ENCODE peak calls at places on chromosomes 12 and 14, in five cellular contexts. P is mucosa of descending colon, E is A549, C is pancreas, Y is esophagus squamous epithelium. I is an unnamed sample. For H3K4me1, the result is how much of the 10 kb centered on the place peaks cover.

GRCh38 chr12:89517648-89518047 is 6.9 kb downstream of the GALNT4 start:
- DNase-seq in Y (no peak), P (no peak), E (no peak), C (no peak), I (no peak)

GRCh38 chr12:25051171-25051570 is 102.3 kb upstream of the BCAT1 start:
- DNase-seq in E (no peak), C (no peak), Y (no peak), P (no peak), I (no peak)

GRCh38 chr14:35632276-35633071 is 98.5 kb downstream of the INSM2 start:
- DNase-seq in E (no peak), P (no peak), C (no peak), Y (no peak), I (no peak)

GRCh38 chr12:49750027-49750977 is 8.9 kb downstream of the TMBIM6 start:
- DNase-seq in Y (no peak), C (no peak), P (no peak), E (peak), I (no peak)

GRCh38 chr12:122449317-122449716 is 26.8 kb upstream of the CLIP1 start:
- DNase-seq in E (peak), P (no peak), Y (no peak), C (no peak), I (no peak)

GRCh38 chr14:24195186-24196070 is at the start of gene TM9SF1:
- DNase-seq in Y (no peak), P (peak), E (peak), C (peak), I (peak)

GRCh38 chr14:67941456-67942018 is 122.0 kb downstream of the RAD51B start:
- DNase-seq in P (no peak), E (peak), Y (no peak), C (no peak), I (no peak)

GRCh38 chr14:37594916-37595808 is at the start of the genes FOXA1 and TTC6:
- DNase-seq in C (no peak), Y (no peak), P (peak), E (peak), I (peak)

GRCh38 chr14:91244501-91244901 is at the start of gene GPR68:
- DNase-seq in E (no peak), P (peak), C (peak), Y (no peak), I (no peak)

GRCh38 chr12:26507613-26508012 is 312.2 kb downstream of the SSPN start:
- DNase-seq in E (no peak), P (no peak), C (no peak), Y (no peak), I (no peak)
- H3K4me1 ChIP-seq in E (under half), P (under half), C (under half), Y (under half), I (under half)

GRCh38 chr14:104134061-104134965 is 4.1 kb upstream of the KIF26A start:
- DNase-seq in E (no peak), C (peak), P (no peak), Y (no peak), I (peak)
- H3K4me3 ChIP-seq in E (no peak), C (no peak), P (no peak), Y (no peak), I (no peak)

DNA sequence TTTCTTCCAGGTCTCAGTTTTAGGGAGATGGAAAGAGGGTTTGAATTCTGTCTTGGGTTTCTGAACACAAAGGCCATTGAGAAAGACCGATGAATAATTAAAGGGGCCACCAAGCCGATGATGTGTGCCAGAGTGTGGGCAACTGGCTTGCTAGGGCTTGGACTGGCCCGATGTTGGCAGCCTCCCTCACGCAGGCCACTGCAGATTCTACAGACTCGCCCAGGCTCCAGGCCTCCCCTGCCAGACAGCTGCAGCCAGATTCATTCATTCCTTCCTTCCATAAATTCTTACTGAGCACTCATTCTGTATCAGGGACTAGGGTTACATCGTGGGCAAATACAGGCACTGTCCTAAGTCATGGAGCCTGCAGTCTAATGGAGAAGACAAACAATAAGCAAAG is 34.9 kb downstream of the ACTN1 start:
- DNase-seq in P (no peak), E (no peak), C (no peak), Y (no peak), I (no peak)
- TF ChIP-seq CTCF in P (no peak), E (no peak), C (no peak), Y (no peak), I (no peak)

GRCh38 chr14:69632154-69632553 is 20.8 kb downstream of the SUSD6 start:
- DNase-seq in Y (no peak), C (no peak), P (no peak), E (no peak), I (no peak)
- H3K4me1 ChIP-seq in Y (half or more), C (under half), P (under half), E (under half), I (half or more)

I was measured in psoas muscle.